ENCODE peak calls at places on chromosomes 4 and X, in four cellular contexts. V, C, P and Y are unnamed samples.

GRCh38 chr4:88792268-88792781 is 94.7 kb upstream of the NAP1L5 start:
- DNase-seq in V (no peak), C (no peak), P (no peak), Y (no peak)

GRCh38 chrX:9530848-9531274 is 66.0 kb downstream of the TBL1X start:
- DNase-seq in V (peak), P (no peak), C (peak), Y (no peak)

GRCh38 chr4:2101346-2102044 is 42.4 kb downstream of the NAT8L start:
- DNase-seq in V (peak), C (no peak), P (no peak), Y (no peak)

GRCh38 chr4:48483777-48484493 is 792 bp downstream of the SLC10A4 start:
- DNase-seq in P (no peak), C (no peak), V (no peak), Y (no peak)

GRCh38 chrX:122113376-122113775 is 1066.0 kb downstream of the GLUD2 start:
- DNase-seq in V (no peak), P (no peak), C (peak), Y (no peak)

GRCh38 chr4:60485279-60485678 is 714.8 kb upstream of the ADGRL3 start:
- DNase-seq in V (peak), C (no peak), P (no peak), Y (no peak)

GRCh38 chr4:6290769-6291547 is 21.3 kb downstream of the WFS1 start:
- DNase-seq in P (no peak), V (no peak), C (no peak), Y (no peak)

GRCh38 chr4:5956285-5957021 is 61.8 kb downstream of the C4orf50 start:
- DNase-seq in P (no peak), V (no peak), C (no peak), Y (no peak)